ENCODE peak calls at places on chromosomes 16 and 17, in four cellular contexts. E, G, V and T are unnamed samples.

GRCh38 chr16:995087-995486 is 13.5 kb downstream of the SOX8 start:
- DNase-seq in E (no peak), G (no peak), V (no peak), T (no peak)

GRCh38 chr16:19179890-19180490 is 11.9 kb downstream of the SYT17 start:
- DNase-seq in E (no peak), G (peak; percentile 76), V (peak; percentile 3), T (no peak)

GRCh38 chr17:81246679-81247338 is 7.7 kb downstream of the NDUFAF8 start:
- DNase-seq in E (no peak), G (no peak), V (no peak), T (no peak)

GRCh38 chr17:82520041-82520910 is 744 bp downstream of the FOXK2 start:
- DNase-seq in E (peak; percentile 27), G (no peak), V (no peak), T (no peak)

GRCh38 chr16:23013484-23013883 is 135.8 kb downstream of the USP31 start:
- DNase-seq in E (no peak), G (no peak), V (no peak), T (no peak)

GRCh38 chr16:31477220-31478216 is 5.4 kb upstream of the SLC5A2 start:
- DNase-seq in E (peak; percentile 19), G (no peak), V (no peak), T (no peak)

GRCh38 chr16:74622005-74622404 is 15.1 kb upstream of the GLG1 start:
- DNase-seq in E (no peak), G (no peak), V (no peak), T (no peak)

GRCh38 chr17:12983986-12984932 is 33.6 kb downstream of the ELAC2 start:
- DNase-seq in E (no peak), G (no peak), V (no peak), T (no peak)

GRCh38 chr16:55480228-55480655 is 1.2 kb downstream of the MMP2 start:
- DNase-seq in E (no peak), G (no peak), V (no peak), T (no peak)

GRCh38 chr16:84569382-84569987 is 48.4 kb downstream of the COTL1 start:
- DNase-seq in E (no peak), G (no peak), V (no peak), T (no peak)

GRCh38 chr17:10649031-10649430 is 8.1 kb downstream of the MYH3 start:
- DNase-seq in E (no peak), G (no peak), V (no peak), T (no peak)

GRCh38 chr17:49013311-49014205 is 16.4 kb downstream of the IGF2BP1 start:
- DNase-seq in E (no peak), G (no peak), V (no peak), T (no peak)

GRCh38 chr16:89009343-89010209 is 32.6 kb upstream of the CBFA2T3 start:
- DNase-seq in E (no peak), G (no peak), V (no peak), T (no peak)

GRCh38 chr17:12457493-12457892 is 208.2 kb upstream of the MYOCD start:
- DNase-seq in E (no peak), G (no peak), V (no peak), T (no peak)

GRCh38 chr17:69874220-69874670 is 200.8 kb upstream of the KCNJ16 start:
- DNase-seq in E (no peak), G (no peak), V (no peak), T (no peak)

GRCh38 chr17:10871914-10872313 is 34.0 kb upstream of the PIRT start:
- DNase-seq in E (no peak), G (no peak), V (no peak), T (no peak)

GRCh38 chr16:77434365-77435239 is at the start of gene ADAMTS18:
- DNase-seq in E (no peak), G (peak; percentile 23), V (no peak), T (peak; percentile 2)

GRCh38 chr17:68134046-68134637 is 98.6 kb downstream of the KPNA2 start:
- DNase-seq in E (no peak), G (no peak), V (no peak), T (no peak)

GRCh38 chr17:64066709-64067108 is 46.3 kb upstream of the ICAM2 start:
- DNase-seq in E (peak; percentile 57), G (no peak), V (no peak), T (no peak)

GRCh38 chr16:23729503-23730424 is 16.7 kb upstream of the ERN2 start:
- DNase-seq in E (no peak), G (peak; percentile 52), V (no peak), T (peak; percentile 19)

GRCh38 chr17:49333806-49334205 is 28.2 kb downstream of the ZNF652 start:
- DNase-seq in E (no peak), G (no peak), V (no peak), T (no peak)

GRCh38 chr16:2973081-2973480 is 3.9 kb downstream of the PAQR4 start:
- DNase-seq in E (no peak), G (no peak), V (no peak), T (no peak)

GRCh38 chr17:75514299-75515228 is 773 bp downstream of the CASKIN2 start:
- DNase-seq in E (no peak), G (no peak), V (no peak), T (no peak)

GRCh38 chr16:14548933-14549788 is 80.9 kb downstream of the PARN start:
- DNase-seq in E (no peak), G (no peak), V (no peak), T (no peak)

GRCh38 chr17:32240745-32241144 is 24.9 kb upstream of the RHBDL3 start:
- DNase-seq in E (no peak), G (no peak), V (no peak), T (no peak)

GRCh38 chr16:69311533-69312388 is 611 bp downstream of the VPS4A start:
- DNase-seq in E (no peak), G (peak; percentile 31), V (peak; percentile 25), T (no peak)

GRCh38 chr17:62804822-62805221 is 3.3 kb downstream of the MARCHF10 start:
- DNase-seq in E (no peak), G (no peak), V (no peak), T (no peak)

GRCh38 chr17:17186551-17187505 is 19.3 kb downstream of the PLD6 start:
- DNase-seq in E (no peak), G (no peak), V (no peak), T (no peak)

GRCh38 chr16:27221576-27222498 is 18.5 kb downstream of the KDM8 start:
- DNase-seq in E (no peak), G (no peak), V (no peak), T (no peak)

GRCh38 chr17:7176107-7176851 is 2.9 kb downstream of the ASGR1 start:
- DNase-seq in E (no peak), G (no peak), V (no peak), T (no peak)

GRCh38 chr17:34413443-34414076 is 50.5 kb upstream of the CCL1 start:
- DNase-seq in E (no peak), G (no peak), V (no peak), T (no peak)

GRCh38 chr17:2171725-2172446 is 117.0 kb downstream of the HIC1 start:
- DNase-seq in E (no peak), G (no peak), V (no peak), T (peak; percentile 73)

GRCh38 chr17:43902190-43902589 is 5.1 kb downstream of the MPP2 start:
- DNase-seq in E (no peak), G (no peak), V (no peak), T (no peak)

GRCh38 chr17:66950886-66951604 is 13.5 kb upstream of the CACNG4 start:
- DNase-seq in E (no peak), G (no peak), V (no peak), T (no peak)

GRCh38 chr16:83439412-83439811 is 368.4 kb upstream of the HSBP1 start:
- DNase-seq in E (no peak), G (no peak), V (no peak), T (no peak)

GRCh38 chr16:81569361-81570034 is 124.9 kb downstream of the CMIP start:
- DNase-seq in E (no peak), G (no peak), V (no peak), T (no peak)